ENCODE peak calls at places on chromosomes 16 and 17, in four cellular contexts. One of them, this sample, is unnamed.

GRCh38 chr17:83129676-83130075 is 50.3 kb downstream of the METRNL start:
- DNase-seq in Daoy: no peak
- DNase-seq in posterior cingulate gyrus: peak; percentile 31
- DNase-seq in caudate nucleus: no peak
- DNase-seq in this sample: no peak

GRCh38 chr17:36623281-36623680 is 21.9 kb downstream of the MRM1 start:
- DNase-seq in Daoy: no peak
- DNase-seq in posterior cingulate gyrus: no peak
- DNase-seq in caudate nucleus: no peak
- DNase-seq in this sample: no peak

GRCh38 chr16:66525396-66526180 is 24.3 kb downstream of the TK2 start:
- DNase-seq in Daoy: peak; percentile 72
- DNase-seq in posterior cingulate gyrus: peak; percentile 55
- DNase-seq in caudate nucleus: no peak
- DNase-seq in this sample: no peak

GRCh38 chr16:73026754-73027654 is 20.9 kb downstream of the ZFHX3 start:
- DNase-seq in Daoy: no peak
- DNase-seq in posterior cingulate gyrus: no peak
- DNase-seq in caudate nucleus: no peak
- DNase-seq in this sample: no peak

GRCh38 chr17:68394608-68395331 is 62.5 kb downstream of the WIPI1 start:
- DNase-seq in Daoy: no peak
- DNase-seq in posterior cingulate gyrus: peak; percentile 53
- DNase-seq in caudate nucleus: no peak
- DNase-seq in this sample: no peak

GRCh38 chr17:44830359-44831269 is 527 bp upstream of the GJC1 start:
- DNase-seq in Daoy: peak; percentile 42
- DNase-seq in posterior cingulate gyrus: peak; percentile 88
- DNase-seq in caudate nucleus: no peak
- DNase-seq in this sample: peak; percentile 54

GRCh38 chr16:76456016-76456415 is 178.8 kb downstream of the CNTNAP4 start:
- DNase-seq in Daoy: no peak
- DNase-seq in posterior cingulate gyrus: no peak
- DNase-seq in caudate nucleus: no peak
- DNase-seq in this sample: no peak

GRCh38 chr17:66580601-66581385 is 254.1 kb upstream of the CACNG5 start:
- DNase-seq in Daoy: no peak
- DNase-seq in posterior cingulate gyrus: no peak
- DNase-seq in caudate nucleus: no peak
- DNase-seq in this sample: peak; percentile 74

GRCh38 chr16:65522412-65522811 is 400.5 kb upstream of the CDH11 start:
- DNase-seq in Daoy: no peak
- DNase-seq in posterior cingulate gyrus: no peak
- DNase-seq in caudate nucleus: no peak
- DNase-seq in this sample: no peak

GRCh38 chr16:84756830-84757229 is 57.0 kb downstream of the USP10 start:
- DNase-seq in Daoy: no peak
- DNase-seq in posterior cingulate gyrus: no peak
- DNase-seq in caudate nucleus: no peak
- DNase-seq in this sample: no peak

GRCh38 chr17:33154869-33155455 is 138.1 kb downstream of the ASIC2 start:
- DNase-seq in Daoy: no peak
- DNase-seq in posterior cingulate gyrus: no peak
- DNase-seq in caudate nucleus: no peak
- DNase-seq in this sample: no peak

GRCh38 chr17:28151001-28151400 is 108.5 kb downstream of the NLK start:
- DNase-seq in Daoy: no peak
- DNase-seq in posterior cingulate gyrus: no peak
- DNase-seq in caudate nucleus: no peak
- DNase-seq in this sample: no peak

GRCh38 chr16:49799172-49799571 is 56.7 kb downstream of the ZNF423 start:
- DNase-seq in Daoy: peak; percentile 36
- DNase-seq in posterior cingulate gyrus: no peak
- DNase-seq in caudate nucleus: no peak
- DNase-seq in this sample: no peak

GRCh38 chr16:50600582-50601283 is 52.5 kb downstream of the NKD1 start:
- DNase-seq in Daoy: no peak
- DNase-seq in posterior cingulate gyrus: peak; percentile 67
- DNase-seq in caudate nucleus: no peak
- DNase-seq in this sample: no peak

GRCh38 chr16:23015580-23015979 is 133.7 kb downstream of the USP31 start:
- DNase-seq in Daoy: no peak
- DNase-seq in posterior cingulate gyrus: no peak
- DNase-seq in caudate nucleus: no peak
- DNase-seq in this sample: peak; percentile 28

GRCh38 chr17:12020595-12021590 is at the start of gene MAP2K4:
- DNase-seq in Daoy: peak; percentile 94
- DNase-seq in posterior cingulate gyrus: peak; percentile 99
- DNase-seq in caudate nucleus: peak; percentile 88
- DNase-seq in this sample: peak; percentile 69

GRCh38 chr16:85971877-85972638 is 73.1 kb downstream of the IRF8 start:
- DNase-seq in Daoy: no peak
- DNase-seq in posterior cingulate gyrus: no peak
- DNase-seq in caudate nucleus: no peak
- DNase-seq in this sample: no peak

GRCh38 chr16:3479654-3480216 is 15.6 kb downstream of the C16orf90 start:
- DNase-seq in Daoy: no peak
- DNase-seq in posterior cingulate gyrus: no peak
- DNase-seq in caudate nucleus: no peak
- DNase-seq in this sample: no peak

GRCh38 chr17:45119964-45120363 is 12.4 kb downstream of the PLCD3 start:
- DNase-seq in Daoy: no peak
- DNase-seq in posterior cingulate gyrus: no peak
- DNase-seq in caudate nucleus: no peak
- DNase-seq in this sample: no peak

GRCh38 chr16:81779540-81780320 is 639 bp downstream of the PLCG2 start:
- DNase-seq in Daoy: peak; percentile 15
- DNase-seq in posterior cingulate gyrus: no peak
- DNase-seq in caudate nucleus: no peak
- DNase-seq in this sample: peak; percentile 12

GRCh38 chr17:37025847-37026533 is 77.2 kb downstream of the AATF start:
- DNase-seq in Daoy: no peak
- DNase-seq in posterior cingulate gyrus: no peak
- DNase-seq in caudate nucleus: no peak
- DNase-seq in this sample: no peak

GRCh38 chr17:29586676-29587469 is 2.6 kb downstream of the GIT1 start:
- DNase-seq in Daoy: no peak
- DNase-seq in posterior cingulate gyrus: no peak
- DNase-seq in caudate nucleus: no peak
- DNase-seq in this sample: no peak

GRCh38 chr16:2687531-2688308 is 5.4 kb downstream of the KCTD5 start:
- DNase-seq in Daoy: no peak
- DNase-seq in posterior cingulate gyrus: peak; percentile 54
- DNase-seq in caudate nucleus: no peak
- DNase-seq in this sample: no peak

GRCh38 chr17:51687887-51688286 is 427.5 kb downstream of the UTP18 start:
- DNase-seq in Daoy: no peak
- DNase-seq in posterior cingulate gyrus: no peak
- DNase-seq in caudate nucleus: no peak
- DNase-seq in this sample: no peak

GRCh38 chr17:57114085-57114673 is 29.1 kb downstream of the AKAP1 start:
- DNase-seq in Daoy: peak; percentile 37
- DNase-seq in posterior cingulate gyrus: peak; percentile 94
- DNase-seq in caudate nucleus: peak; percentile 21
- DNase-seq in this sample: no peak

GRCh38 chr17:2232244-2232638 is 71.3 kb downstream of the SMG6 start:
- DNase-seq in Daoy: peak; percentile 71
- DNase-seq in posterior cingulate gyrus: no peak
- DNase-seq in caudate nucleus: no peak
- DNase-seq in this sample: no peak

GRCh38 chr17:69175812-69176517 is 34.3 kb upstream of the ABCA6 start:
- DNase-seq in Daoy: peak; percentile 84
- DNase-seq in posterior cingulate gyrus: no peak
- DNase-seq in caudate nucleus: no peak
- DNase-seq in this sample: peak; percentile 66

GRCh38 chr16:1308036-1308976 is 1.1 kb upstream of the UBE2I start:
- DNase-seq in Daoy: no peak
- DNase-seq in posterior cingulate gyrus: no peak
- DNase-seq in caudate nucleus: no peak
- DNase-seq in this sample: peak; percentile 83

GRCh38 chr17:77802811-77803220 is 155.7 kb upstream of the TNRC6C start:
- DNase-seq in Daoy: peak; percentile 48
- DNase-seq in posterior cingulate gyrus: peak; percentile 94
- DNase-seq in caudate nucleus: no peak
- DNase-seq in this sample: no peak

GRCh38 chr17:1605681-1606351 is 22.8 kb downstream of the SLC43A2 start:
- DNase-seq in Daoy: no peak
- DNase-seq in posterior cingulate gyrus: no peak
- DNase-seq in caudate nucleus: no peak
- DNase-seq in this sample: no peak

GRCh38 chr17:80613732-80614071 is 69.1 kb downstream of the RPTOR start:
- DNase-seq in Daoy: no peak
- DNase-seq in posterior cingulate gyrus: no peak
- DNase-seq in caudate nucleus: no peak
- DNase-seq in this sample: no peak